ENCODE peak calls at places on chromosomes 3 and 15, in four cellular contexts. E is astrocyte, Y is brain microvascular endothelial cell, A is adrenal gland. F is an unnamed sample.

GRCh38 chr3:1824359-1824758 is 274.3 kb upstream of the CNTN4 start:
- DNase-seq in E (no peak), Y (no peak), A (no peak), F (no peak)

GRCh38 chr15:82944038-82944437 is 8.5 kb downstream of the HOMER2 start:
- DNase-seq in E (no peak), Y (no peak), A (no peak), F (no peak)

GRCh38 chr3:40181182-40181581 is 128.3 kb upstream of the EIF1B start:
- DNase-seq in E (no peak), Y (no peak), A (no peak), F (no peak)

GRCh38 chr3:194869482-194870169 is 183.9 kb downstream of the FAM43A start:
- DNase-seq in E (peak; percentile 53), Y (peak; percentile 49), A (no peak), F (peak; percentile 34)

GRCh38 chr3:40827942-40828688 is 303.4 kb downstream of the ZNF621 start:
- DNase-seq in E (no peak), Y (peak; percentile 57), A (peak; percentile 45), F (no peak)

GRCh38 chr15:101496198-101496986 is 6.9 kb upstream of the PCSK6 start:
- DNase-seq in E (no peak), Y (no peak), A (no peak), F (no peak)

GRCh38 chr3:127820221-127820870 is 2.0 kb downstream of the MGLL start:
- DNase-seq in E (no peak), Y (no peak), A (no peak), F (no peak)

GRCh38 chr3:6994081-6994668 is 133.3 kb downstream of the GRM7 start:
- DNase-seq in E (peak; percentile 4), Y (no peak), A (no peak), F (no peak)

GRCh38 chr3:141262306-141262705 is 30.7 kb downstream of the PXYLP1 start:
- DNase-seq in E (peak; percentile 85), Y (peak; percentile 68), A (no peak), F (no peak)

GRCh38 chr15:48565560-48566482 is 79.7 kb downstream of the FBN1 start:
- DNase-seq in E (peak; percentile 83), Y (peak; percentile 98), A (no peak), F (peak; percentile 84)

GRCh38 chr3:45060165-45060897 is 34.2 kb downstream of the CLEC3B start:
- DNase-seq in E (no peak), Y (no peak), A (no peak), F (no peak)

GRCh38 chr3:129525341-129525968 is 3.0 kb upstream of the RHO start:
- DNase-seq in E (peak; percentile 30), Y (peak; percentile 67), A (no peak), F (no peak)

GRCh38 chr3:142281474-142281873 is 56.1 kb upstream of the GK5 start:
- DNase-seq in E (no peak), Y (no peak), A (no peak), F (no peak)

GRCh38 chr15:51168700-51169099 is 74.0 kb upstream of the TNFAIP8L3 start:
- DNase-seq in E (no peak), Y (no peak), A (no peak), F (no peak)

GRCh38 chr3:147377412-147378185 is 28.7 kb downstream of the ZIC4 start:
- DNase-seq in E (no peak), Y (no peak), A (no peak), F (no peak)

GRCh38 chr15:41025393-41025792 is 72.1 kb downstream of the CHAC1 start:
- DNase-seq in E (no peak), Y (no peak), A (no peak), F (no peak)

GRCh38 chr3:197749315-197749600 is 425 bp upstream of the FYTTD1 start:
- DNase-seq in E (peak; percentile 62), Y (peak; percentile 44), A (peak; percentile 64), F (no peak)

DNA sequence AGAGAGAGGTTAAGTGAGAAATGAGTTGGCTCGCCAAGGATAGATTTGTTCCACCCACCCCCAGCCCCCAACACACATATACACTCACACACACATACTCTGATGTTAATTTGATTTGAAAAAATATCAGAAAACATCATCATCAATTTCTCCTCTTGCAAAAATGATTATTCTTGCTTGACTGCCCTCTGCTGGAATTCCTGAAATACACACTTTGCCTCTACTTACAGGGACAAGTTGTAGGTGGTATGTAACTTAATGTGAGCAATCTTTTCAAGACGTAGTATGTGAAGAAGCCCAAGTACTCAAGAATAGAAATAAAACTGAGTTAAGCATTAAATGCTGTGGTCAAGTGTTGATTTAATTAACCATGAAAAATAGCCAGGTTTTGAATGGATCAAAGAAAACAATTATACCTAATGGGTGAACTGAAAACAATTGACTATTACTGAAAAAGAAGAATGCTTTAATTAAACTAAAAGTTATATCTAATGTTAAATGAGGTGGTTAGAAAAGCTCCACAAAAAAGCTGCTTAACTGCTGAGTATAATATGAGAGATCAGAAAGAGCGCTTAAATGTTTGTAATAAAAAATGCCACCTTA is 46.6 kb upstream of the MDFIC2 start:
- DNase-seq in E (peak; percentile 12), Y (peak; percentile 48), A (no peak), F (peak; percentile 18)
- TF ChIP-seq CTCF in E (peak; percentile 73), Y (peak; percentile 61), A (peak; percentile 52), F (peak; percentile 74)

DNA sequence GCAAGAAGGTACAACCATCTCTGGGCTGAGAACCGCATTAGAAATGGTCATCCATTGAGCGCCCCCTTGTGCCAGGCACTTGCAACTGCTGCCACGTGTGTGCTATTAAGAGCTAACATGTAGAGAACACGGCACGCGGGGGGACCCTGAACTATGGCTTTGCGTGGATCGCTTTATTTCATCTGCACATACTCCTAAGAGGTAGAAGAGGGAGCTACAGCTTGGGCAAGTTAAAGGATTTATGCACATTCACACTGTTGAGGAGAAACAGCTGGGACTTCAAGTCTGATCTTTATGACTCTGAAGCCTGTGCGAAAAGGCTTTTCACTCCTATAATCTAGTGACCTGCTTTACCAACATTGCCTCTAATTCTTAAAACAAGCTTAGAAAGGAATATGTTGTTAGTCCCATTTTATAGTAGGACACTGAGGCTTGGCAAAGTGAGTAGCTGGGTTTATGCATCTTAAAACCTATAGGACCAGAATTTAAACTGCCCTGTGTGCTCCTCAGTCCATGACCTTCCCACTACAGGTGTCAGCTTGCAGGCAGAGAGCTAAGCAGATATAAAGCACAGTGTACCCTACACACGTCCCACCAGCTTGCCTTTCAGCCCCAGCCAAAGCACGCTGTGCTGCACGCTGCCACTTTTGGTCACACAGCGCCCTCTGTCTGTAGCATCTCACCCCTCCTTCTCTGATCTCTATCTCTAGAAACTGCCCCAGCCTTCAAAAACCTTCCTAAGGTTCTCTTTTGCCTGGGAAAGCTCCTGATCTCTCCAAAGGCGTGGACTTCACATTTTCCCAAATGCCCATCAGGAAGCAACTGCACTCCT is 57.8 kb downstream of the STARD5 start:
- DNase-seq in E (peak; percentile 42), Y (peak; percentile 71), A (peak; percentile 81), F (peak; percentile 19)
- H3K4me3 ChIP-seq in E (no peak overlapping the region), Y (peak overlapping the region; percentile 24), A (no peak overlapping the region), F (no peak overlapping the region)

GRCh38 chr15:90642464-90643300 is 74.5 kb upstream of the BLM start:
- DNase-seq in E (no peak), Y (no peak), A (no peak), F (no peak)
- TF ChIP-seq CTCF in E (no peak), Y (peak; percentile 51), A (no peak), F (peak; percentile 32)

GRCh38 chr15:73921257-73921890 is 4.9 kb upstream of the LOXL1 start:
- DNase-seq in E (no peak), Y (no peak), A (no peak), F (no peak)

GRCh38 chr15:73922186-73923151 is 3.8 kb upstream of the LOXL1 start:
- DNase-seq in E (peak; percentile 52), Y (peak; percentile 53), A (no peak), F (no peak)

GRCh38 chr15:73923488-73924164 is 2.6 kb upstream of the LOXL1 start:
- DNase-seq in E (no peak), Y (no peak), A (no peak), F (peak; percentile 75)

GRCh38 chr15:73924258-73924921 is 1.9 kb upstream of the LOXL1 start:
- DNase-seq in E (peak; percentile 81), Y (peak; percentile 62), A (peak; percentile 41), F (no peak)

DNA sequence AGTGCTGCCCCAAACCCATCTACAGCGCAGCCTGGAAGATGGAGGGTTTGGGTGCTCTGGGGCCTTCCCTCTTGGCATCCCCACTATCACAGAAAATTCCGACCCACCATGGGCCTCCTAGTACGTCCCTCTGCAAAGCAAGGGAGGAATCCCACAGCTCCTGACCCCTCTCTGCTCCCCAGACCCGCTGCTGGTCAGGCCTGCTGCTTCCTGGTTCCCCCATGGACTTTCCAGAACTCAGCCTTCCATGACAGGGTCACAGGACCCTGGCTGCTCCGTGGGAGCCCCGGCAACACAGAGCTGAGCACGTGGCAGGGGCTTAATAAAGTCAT is 3.1 kb upstream of the LOXL1 start:
- DNase-seq in E (no peak), Y (no peak), A (no peak), F (no peak)
- H3K4me3 ChIP-seq in E (peak overlapping the region; percentile 29), Y (no peak overlapping the region), A (no peak overlapping the region), F (no peak overlapping the region)